ENCODE peak calls at places on chromosomes 1 and 21, in eight cellular contexts. Q, J, S, F, N, A, P and T are unnamed samples.

GRCh38 chr1:180026556-180026955 is 71.9 kb downstream of the CEP350 start:
- DNase-seq in J (no peak), S (no peak), Q (no peak), N (no peak), A (peak), P (no peak), F (peak), T (no peak)

GRCh38 chr21:42343963-42344510 is 6.8 kb downstream of the TFF2 start:
- DNase-seq in F (no peak), S (no peak), Q (no peak), P (no peak), A (no peak), N (no peak), J (no peak), T (no peak)

GRCh38 chr1:217891966-217892365 is 260.8 kb downstream of the SPATA17 start:
- DNase-seq in A (no peak), J (no peak), N (no peak), Q (no peak), S (no peak), P (peak), F (no peak), T (no peak)

GRCh38 chr21:39467746-39468145 is 16.0 kb downstream of the SH3BGR start:
- DNase-seq in J (no peak), P (no peak), S (no peak), N (no peak), Q (no peak), F (no peak), A (no peak), T (no peak)

GRCh38 chr21:43866659-43867331 is 1.8 kb downstream of the AGPAT3 start:
- DNase-seq in F (no peak), N (no peak), S (peak), A (no peak), Q (no peak), P (peak), J (peak), T (no peak)

GRCh38 chr1:225962440-225962975 is 21.5 kb upstream of the LEFTY2 start:
- DNase-seq in N (no peak), P (no peak), J (peak), A (no peak), F (no peak), Q (peak), S (peak), T (no peak)

GRCh38 chr21:18951291-18952038 is 547.9 kb upstream of the TMPRSS15 start:
- DNase-seq in Q (peak), J (no peak), A (no peak), S (no peak), F (no peak), P (peak), N (no peak), T (no peak)

GRCh38 chr1:103125219-103125618 is 16.9 kb upstream of the COL11A1 start:
- DNase-seq in Q (no peak), S (no peak), A (no peak), N (no peak), P (no peak), J (no peak), F (no peak), T (no peak)

GRCh38 chr1:47881505-47882442 is 115.4 kb downstream of the TRABD2B start:
- DNase-seq in S (no peak), F (peak), J (no peak), Q (no peak), N (no peak), A (peak), P (no peak), T (no peak)

GRCh38 chr1:217563179-217563578 is 67.7 kb downstream of the GPATCH2 start:
- DNase-seq in J (no peak), S (no peak), N (no peak), A (no peak), F (no peak), P (peak), Q (no peak), T (no peak)

GRCh38 chr1:243798726-243799125 is 51.3 kb downstream of the AKT3 start:
- DNase-seq in F (peak), A (peak), J (no peak), Q (peak), S (no peak), P (peak), N (no peak), T (peak)

GRCh38 chr1:99590578-99591209 is 55.2 kb upstream of the PALMD start:
- DNase-seq in N (no peak), Q (peak), P (peak), J (no peak), A (peak), F (peak), S (no peak), T (peak)

GRCh38 chr1:232868793-232869491 is 63.7 kb downstream of the MAP10 start:
- DNase-seq in N (no peak), S (no peak), J (no peak), A (peak), Q (peak), F (peak), P (peak), T (peak)

GRCh38 chr1:11690669-11691301 is 725 bp upstream of the DRAXIN start:
- DNase-seq in S (no peak), F (no peak), J (no peak), P (no peak), Q (no peak), A (no peak), N (no peak), T (no peak)

DNA sequence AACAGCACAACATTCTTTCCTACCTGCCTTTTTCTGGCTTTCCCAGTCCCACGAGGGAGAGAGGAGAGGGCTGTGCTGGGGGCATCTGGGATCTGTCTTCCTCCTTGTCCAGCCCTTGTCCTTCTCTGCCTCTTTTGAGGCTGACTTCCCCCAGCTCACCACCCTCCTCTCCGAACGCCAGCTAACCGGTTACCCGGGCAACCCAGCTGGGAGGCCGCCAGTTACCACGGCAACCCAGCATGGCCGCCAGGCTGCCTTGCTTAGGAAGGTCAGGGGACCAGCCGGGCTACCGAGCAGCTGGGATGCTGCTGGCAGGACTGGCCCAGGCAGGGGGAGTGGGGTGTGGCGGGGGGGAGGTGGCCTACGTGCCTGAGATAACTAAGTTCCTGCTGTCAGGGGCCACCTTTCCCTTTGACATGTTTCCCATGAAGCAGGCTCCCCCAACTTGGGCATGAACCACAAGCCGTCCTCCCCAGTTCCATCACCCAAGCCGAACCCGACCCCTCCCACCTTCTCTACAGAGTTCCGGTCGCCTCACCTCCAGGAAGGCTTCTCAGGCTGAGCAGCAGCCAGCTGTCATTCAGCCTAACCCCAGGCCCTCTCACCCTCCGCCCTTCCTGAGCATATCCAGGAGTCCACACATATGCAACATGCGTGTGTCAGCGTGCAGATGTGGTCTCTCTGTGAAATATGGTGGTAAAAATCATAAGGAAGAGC is 8.7 kb downstream of the PLEKHA6 start:
- DNase-seq in J (peak), Q (no peak), P (no peak), S (no peak), N (peak), A (peak), F (peak), T (peak)
- H3K4me3 ChIP-seq in J (no peak), Q (no peak), P (no peak), S (no peak), N (no peak), A (peak), F (no peak), T (peak)

DNA sequence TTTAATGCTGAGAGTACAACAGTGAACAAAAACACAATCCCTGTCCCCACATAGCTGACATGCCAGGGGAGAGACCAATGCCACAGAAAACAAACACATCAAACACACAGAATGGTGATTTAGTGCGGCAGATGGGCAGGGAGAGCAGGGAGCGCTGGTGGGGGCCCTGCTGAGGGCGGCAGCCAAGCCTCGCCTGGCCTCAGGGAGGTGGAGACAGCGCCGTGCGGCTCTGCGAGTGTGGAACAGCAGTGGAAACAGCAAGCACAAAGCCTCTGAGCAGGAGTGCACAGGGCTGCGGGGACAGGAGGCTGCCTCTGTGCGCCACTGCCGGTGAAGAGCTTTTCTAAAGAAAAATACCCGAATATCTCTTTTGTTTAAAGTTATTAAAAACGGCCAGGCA is 17.0 kb downstream of the MCM3AP start:
- DNase-seq in Q (no peak), P (no peak), N (no peak), F (no peak), A (no peak), S (no peak), J (no peak), T (no peak)
- H3K27ac ChIP-seq in Q (no peak), P (no peak), N (no peak), F (no peak), A (no peak), S (no peak), J (no peak), T (no peak)

GRCh38 chr1:32007591-32007940 is 6.1 kb upstream of the KHDRBS1 start:
- DNase-seq in J (no peak), Q (no peak), A (no peak), S (no peak), F (no peak), P (no peak), N (no peak), T (no peak)

GRCh38 chr1:32001863-32002262 is 11.8 kb upstream of the KHDRBS1 start:
- DNase-seq in J (no peak), P (no peak), A (no peak), F (no peak), Q (no peak), N (no peak), S (no peak), T (no peak)

GRCh38 chr1:32010246-32010645 is 3.4 kb upstream of the KHDRBS1 start:
- DNase-seq in J (no peak), S (no peak), Q (no peak), P (no peak), F (no peak), N (no peak), A (no peak), T (no peak)

DNA sequence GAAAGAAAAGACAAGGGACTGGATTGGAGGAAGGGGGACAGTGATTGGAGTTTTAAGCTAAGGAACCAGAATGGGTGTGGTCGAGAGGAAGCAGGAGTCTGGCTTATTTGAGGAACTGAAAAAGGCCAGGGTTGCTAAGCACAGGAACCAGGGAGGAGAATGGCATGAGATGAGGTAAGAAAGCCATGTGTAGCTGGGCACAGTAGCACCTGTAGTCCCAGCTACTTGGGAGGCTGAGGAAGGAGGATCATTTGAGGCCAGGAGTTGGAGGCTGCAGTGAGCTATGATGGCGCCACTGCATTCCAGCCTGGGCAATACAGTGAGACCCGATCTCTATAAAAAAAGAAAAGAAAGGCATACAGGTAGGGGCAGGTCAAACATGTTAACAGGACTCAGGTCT is 8.1 kb upstream of the KHDRBS1 start:
- DNase-seq in N (no peak), A (no peak), F (no peak), P (no peak), Q (no peak), J (no peak), S (no peak), T (no peak)
- TF ChIP-seq CTCF in N (no peak), A (no peak), F (no peak), P (no peak), Q (no peak), J (no peak), S (no peak), T (no peak)

DNA sequence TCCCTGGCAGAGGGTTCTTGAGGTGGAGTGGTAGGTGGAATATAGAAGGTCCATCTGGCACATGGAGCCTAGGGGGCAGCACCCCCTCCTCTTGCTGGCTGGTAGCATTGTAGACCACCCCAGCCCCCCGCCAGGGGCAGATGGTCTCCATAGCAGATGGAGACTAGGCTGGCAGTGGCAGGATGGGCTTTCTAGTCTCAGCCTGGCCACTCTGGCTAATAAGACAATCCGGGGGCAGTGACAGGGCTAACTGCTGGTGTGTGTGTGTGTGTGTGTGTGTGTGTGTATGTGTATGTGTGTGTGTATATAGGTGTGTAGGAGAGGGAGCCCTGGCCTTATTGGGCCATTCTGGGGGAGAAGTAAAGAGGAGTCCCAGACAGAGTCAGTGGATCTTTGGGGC is 16.1 kb downstream of the UTP11 start:
- DNase-seq in Q (no peak), S (no peak), F (no peak), A (no peak), P (no peak), J (no peak), N (no peak), T (no peak)
- H3K4me3 ChIP-seq in Q (no peak), S (no peak), F (no peak), A (no peak), P (no peak), J (no peak), N (no peak), T (no peak)

DNA sequence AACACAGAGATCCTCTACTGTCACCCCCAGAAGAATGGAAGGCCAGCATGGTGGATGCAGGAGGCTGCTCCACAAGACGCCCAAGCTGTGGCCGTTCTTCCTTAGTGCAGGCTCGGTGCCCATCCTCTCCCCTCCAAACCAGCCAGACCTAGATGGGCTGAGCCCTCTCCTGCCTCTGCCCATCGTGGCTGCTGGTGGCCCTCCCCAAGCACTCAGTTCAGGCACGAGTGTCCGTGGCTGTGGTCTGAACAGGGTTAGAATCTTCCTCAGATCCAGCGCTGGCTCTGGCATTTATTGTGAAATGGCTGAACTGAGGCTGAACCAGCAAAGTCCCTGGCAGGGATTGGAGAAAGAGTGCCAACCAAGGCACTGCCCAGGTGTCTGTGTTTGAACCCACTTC is 59.5 kb downstream of the TRIM11 start:
- DNase-seq in F (no peak), N (peak), A (no peak), Q (no peak), S (no peak), J (no peak), P (no peak), T (no peak)
- H3K27ac ChIP-seq in F (no peak), N (no peak), A (no peak), Q (no peak), S (no peak), J (no peak), P (no peak), T (no peak)

GRCh38 chr1:17696417-17697301 is 58.5 kb upstream of the ACTL8 start:
- DNase-seq in N (no peak), J (no peak), Q (peak), S (no peak), P (peak), F (peak), A (peak), T (peak)
- TF ChIP-seq CTCF in N (no peak), J (no peak), Q (peak), S (no peak), P (peak), F (peak), A (peak), T (peak)

GRCh38 chr1:182137546-182137945 is 76.0 kb upstream of the ZNF648 start:
- DNase-seq in Q (no peak), F (no peak), J (no peak), A (no peak), S (no peak), P (no peak), N (no peak), T (no peak)
- H3K4me3 ChIP-seq in Q (no peak), F (no peak), J (no peak), A (no peak), S (no peak), P (no peak), N (no peak), T (no peak)

GRCh38 chr1:18101508-18101907 is 6.1 kb upstream of the IGSF21 start:
- DNase-seq in P (no peak), F (no peak), Q (no peak), A (no peak), S (no peak), J (no peak), N (no peak), T (no peak)

GRCh38 chr1:18100060-18100459 is 7.5 kb upstream of the IGSF21 start:
- DNase-seq in P (no peak), S (no peak), A (no peak), N (no peak), J (no peak), Q (no peak), F (no peak), T (no peak)

GRCh38 chr1:18100493-18101063 is 7.0 kb upstream of the IGSF21 start:
- DNase-seq in A (peak), J (peak), S (peak), F (peak), Q (peak), P (peak), N (peak), T (peak)

GRCh38 chr1:18097206-18097605 is 10.4 kb upstream of the IGSF21 start:
- DNase-seq in J (no peak), S (no peak), F (no peak), N (no peak), Q (no peak), A (no peak), P (no peak), T (no peak)

GRCh38 chr1:18099026-18099425 is 8.6 kb upstream of the IGSF21 start:
- DNase-seq in J (no peak), S (no peak), P (no peak), A (no peak), F (no peak), N (no peak), Q (no peak), T (no peak)
- H3K27ac ChIP-seq in J (no peak), S (no peak), P (no peak), A (no peak), F (no peak), N (no peak), Q (no peak), T (no peak)

GRCh38 chr1:222387020-222387816 is 160.7 kb downstream of the HHIPL2 start:
- DNase-seq in J (no peak), S (no peak), N (no peak), A (no peak), P (peak), F (no peak), Q (peak), T (no peak)
- TF ChIP-seq CTCF in J (no peak), S (no peak), N (no peak), A (peak), P (peak), F (peak), Q (no peak), T (peak)